ENCODE peak calls at places on chromosome 10, in ten cellular contexts. Q is progenitor cell of endocrine pancreas; I is activated naive CD8-positive, alpha-beta T cell treated with anti-CD3 and anti-CD28 coated beads, Interleukin-2, amount 50 U/mL, for 24 hours; H is activated T-cell treated with anti-CD3 and anti-CD28 coated beads for 1 hour; L is GM13977; R is aorta; M is left ventricle myocardium inferior; P is mesendoderm; A is stimulated activated CD8-positive, alpha-beta memory T cell treated with anti-CD3 and anti-CD28 coated beads, Interleukin-12 subunit alpha, Interleukin-12 subunit beta, amount 100 ng/mL, for 4 hours; J is iris pigment epithelial cell. S is an unnamed sample.

GRCh38 chr10:112689327-112689726 is 242.3 kb downstream of the VTI1A start:
- DNase-seq in L (no peak), A (no peak), R (no peak), P (peak), M (peak), H (no peak), J (peak), Q (peak), I (no peak), S (no peak)

GRCh38 chr10:113953505-113954272 is 90.0 kb upstream of the ADRB1 start:
- DNase-seq in Q (no peak), H (no peak), M (no peak), L (no peak), A (no peak), J (no peak), I (no peak), R (no peak), P (peak), S (no peak)

GRCh38 chr10:58696736-58697135 is 184.1 kb downstream of the BICC1 start:
- DNase-seq in R (no peak), I (no peak), L (no peak), A (no peak), M (no peak), J (peak), P (peak), Q (no peak), H (no peak), S (no peak)

GRCh38 chr10:69484736-69485135 is 33.5 kb downstream of the TSPAN15 start:
- DNase-seq in L (no peak), H (no peak), Q (no peak), R (no peak), P (no peak), A (no peak), I (no peak), M (no peak), J (no peak), S (no peak)

GRCh38 chr10:124649209-124649608 is 95.0 kb downstream of the FAM53B start:
- DNase-seq in R (no peak), A (no peak), Q (no peak), L (no peak), P (no peak), J (no peak), I (no peak), M (peak), H (no peak), S (no peak)

GRCh38 chr10:112728118-112728963 is 221.7 kb upstream of the TCF7L2 start:
- DNase-seq in A (no peak), R (no peak), H (no peak), Q (no peak), M (no peak), I (no peak), P (no peak), J (no peak), L (no peak), S (no peak)

GRCh38 chr10:4058514-4059029 is 273.6 kb upstream of the KLF6 start:
- DNase-seq in J (no peak), M (no peak), R (no peak), H (no peak), P (no peak), Q (no peak), I (no peak), A (no peak), L (no peak), S (no peak)

GRCh38 chr10:131814567-131815290 is 86.1 kb upstream of the PPP2R2D start:
- DNase-seq in R (peak), Q (peak), J (no peak), I (no peak), H (no peak), A (no peak), M (no peak), L (no peak), P (no peak), S (peak)

GRCh38 chr10:74926791-74927585 is 100.6 kb downstream of the KAT6B start:
- DNase-seq in Q (no peak), H (no peak), A (no peak), M (no peak), I (no peak), L (no peak), J (no peak), P (no peak), R (no peak), S (no peak)

GRCh38 chr10:49400365-49400764 is 4.5 kb upstream of the DRGX start:
- DNase-seq in H (no peak), P (no peak), A (no peak), R (no peak), I (no peak), M (no peak), J (no peak), L (no peak), Q (no peak), S (no peak)

GRCh38 chr10:663466-663751 is 26.1 kb downstream of the DIP2C start:
- DNase-seq in M (no peak), H (no peak), P (no peak), A (no peak), J (no peak), L (no peak), Q (no peak), R (no peak), I (no peak), S (no peak)

GRCh38 chr10:4678023-4678950 is 147.7 kb upstream of the AKR1E2 start:
- DNase-seq in P (no peak), I (no peak), M (no peak), J (peak), L (no peak), R (no peak), H (no peak), Q (no peak), A (no peak), S (no peak)

GRCh38 chr10:89364533-89364932 is 13.3 kb upstream of the IFIT1B start:
- DNase-seq in I (no peak), P (no peak), A (no peak), Q (no peak), R (no peak), J (no peak), M (no peak), L (no peak), H (no peak), S (no peak)

GRCh38 chr10:13268841-13269240 is 31.0 kb downstream of the PHYH start:
- DNase-seq in I (no peak), H (no peak), R (no peak), A (no peak), P (peak), Q (no peak), M (no peak), L (no peak), J (no peak), S (no peak)

GRCh38 chr10:50318129-50318528 is 66.8 kb upstream of the ASAH2 start:
- DNase-seq in H (no peak), P (no peak), L (no peak), R (no peak), A (no peak), I (no peak), M (no peak), J (no peak), Q (no peak), S (no peak)

GRCh38 chr10:78764436-78764835 is 304.3 kb upstream of the ZMIZ1 start:
- DNase-seq in Q (no peak), H (no peak), L (no peak), M (no peak), R (no peak), J (no peak), I (peak), P (no peak), A (no peak), S (no peak)

GRCh38 chr10:49074836-49075235 is 40.5 kb downstream of the VSTM4 start:
- DNase-seq in L (no peak), A (no peak), R (no peak), J (no peak), Q (peak), M (no peak), P (no peak), H (no peak), I (no peak), S (no peak)

GRCh38 chr10:113484487-113484886 is 68.4 kb upstream of the HABP2 start:
- DNase-seq in H (no peak), J (no peak), I (no peak), L (no peak), M (no peak), Q (no peak), R (no peak), A (no peak), P (no peak), S (no peak)

GRCh38 chr10:15518256-15518655 is 147.2 kb upstream of the FAM171A1 start:
- DNase-seq in I (no peak), Q (no peak), A (no peak), P (no peak), R (no peak), J (peak), M (no peak), L (no peak), H (no peak), S (no peak)

GRCh38 chr10:113539789-113540188 is 13.1 kb upstream of the HABP2 start:
- DNase-seq in J (peak), P (no peak), A (no peak), L (no peak), H (no peak), R (peak), I (no peak), Q (no peak), M (no peak), S (no peak)

GRCh38 chr10:74827045-74827441 is 643 bp downstream of the KAT6B start:
- DNase-seq in R (no peak), L (no peak), M (no peak), I (no peak), Q (no peak), P (no peak), J (no peak), H (no peak), A (no peak), S (no peak)

GRCh38 chr10:46556515-46557318 is at the start of gene GPRIN2:
- DNase-seq in J (no peak), R (peak), P (peak), Q (peak), A (no peak), I (peak), M (peak), H (no peak), L (no peak), S (peak)

S was measured in mesothelial cell of epicardium.